ENCODE peak calls at places on chromosomes 7 and 10, in four cellular contexts. Z is progenitor cell of endocrine pancreas, A is colonic mucosa, N is H9. H is an unnamed sample.

GRCh38 chr7:44097064-44097932 is 6.8 kb upstream of the AEBP1 start:
- DNase-seq in Z (no peak), A (no peak), N (no peak), H (no peak)

GRCh38 chr7:92845736-92846135 is 9.4 kb upstream of the CDK6 start:
- DNase-seq in A (no peak), N (no peak), Z (no peak), H (no peak)

GRCh38 chr10:13206546-13207443 is 27.4 kb downstream of the UCMA start:
- DNase-seq in A (no peak), N (no peak), Z (no peak), H (no peak)

GRCh38 chr10:6054884-6055283 is 7.3 kb downstream of the IL2RA start:
- DNase-seq in Z (no peak), N (peak), A (peak), H (no peak)

GRCh38 chr10:23994459-23995046 is 214.4 kb upstream of the KIAA1217 start:
- DNase-seq in Z (peak), A (peak), N (peak), H (peak)

GRCh38 chr10:124290095-124290795 is 128.5 kb downstream of the OAT start:
- DNase-seq in A (peak), N (peak), Z (no peak), H (peak)

GRCh38 chr7:105794741-105795729 is 81.4 kb downstream of the ATXN7L1 start:
- DNase-seq in Z (no peak), N (no peak), A (peak), H (no peak)

GRCh38 chr10:3906511-3907111 is 121.6 kb upstream of the KLF6 start:
- DNase-seq in Z (no peak), A (no peak), N (no peak), H (no peak)

GRCh38 chr10:129758591-129759021 is 205.5 kb downstream of the EBF3 start:
- DNase-seq in A (no peak), N (peak), Z (no peak), H (peak)

GRCh38 chr10:132906836-132907235 is 35.5 kb downstream of the CFAP46 start:
- DNase-seq in Z (no peak), A (no peak), N (no peak), H (no peak)

GRCh38 chr7:37336259-37336658 is 112.4 kb downstream of the ELMO1 start:
- DNase-seq in A (no peak), N (no peak), Z (no peak), H (no peak)

GRCh38 chr10:103663802-103664201 is 170.3 kb downstream of the NEURL1 start:
- DNase-seq in Z (no peak), A (no peak), N (no peak), H (no peak)

GRCh38 chr10:113062977-113063967 is 113.2 kb downstream of the TCF7L2 start:
- DNase-seq in N (peak), Z (no peak), A (no peak), H (no peak)

GRCh38 chr10:113153493-113154127 is 203.6 kb downstream of the TCF7L2 start:
- DNase-seq in N (no peak), A (no peak), Z (no peak), H (no peak)

GRCh38 chr10:14571866-14572507 is 202.7 kb downstream of the FAM107B start:
- DNase-seq in Z (no peak), N (peak), A (peak), H (no peak)

GRCh38 chr10:22831586-22831985 is 96.3 kb upstream of the ARMC3 start:
- DNase-seq in N (no peak), Z (no peak), A (no peak), H (no peak)

GRCh38 chr10:52115823-52116222 is 198.3 kb upstream of the DKK1 start:
- DNase-seq in A (no peak), N (no peak), Z (no peak), H (no peak)

GRCh38 chr7:98616381-98617050 is 569 bp upstream of the NPTX2 start:
- DNase-seq in Z (no peak), N (peak), A (no peak), H (no peak)

GRCh38 chr10:123742751-123743440 is 76.7 kb downstream of the GPR26 start:
- DNase-seq in N (no peak), A (no peak), Z (no peak), H (no peak)

GRCh38 chr10:117441812-117442443 is 66.7 kb upstream of the PDZD8 start:
- DNase-seq in A (no peak), N (no peak), Z (no peak), H (no peak)

GRCh38 chr10:33798754-33799153 is 464.3 kb upstream of the NRP1 start:
- DNase-seq in N (no peak), A (no peak), Z (no peak), H (no peak)

GRCh38 chr7:137953043-137953691 is 48.7 kb downstream of the CREB3L2 start:
- DNase-seq in Z (no peak), A (no peak), N (no peak), H (no peak)

GRCh38 chr7:6516387-6516983 is 34.8 kb downstream of the GRID2IP start:
- DNase-seq in N (peak), A (peak), Z (peak), H (peak)

GRCh38 chr10:37976880-37977203 is 395 bp upstream of the ZNF25 start:
- DNase-seq in N (no peak), Z (no peak), A (no peak), H (no peak)

GRCh38 chr7:156456503-156457115 is 184.0 kb upstream of the RNF32 start:
- DNase-seq in N (no peak), A (peak), Z (no peak), H (no peak)

GRCh38 chr7:47500103-47500563 is 81.8 kb downstream of the TNS3 start:
- DNase-seq in A (peak), N (no peak), Z (no peak), H (no peak)

GRCh38 chr7:128041203-128041602 is 10.0 kb upstream of the LRRC4 start:
- DNase-seq in A (no peak), N (no peak), Z (no peak), H (no peak)

GRCh38 chr7:100604078-100604975 is 2.2 kb downstream of the PCOLCE start:
- DNase-seq in A (peak), Z (peak), N (peak), H (no peak)

GRCh38 chr10:6409982-6410694 is 169.9 kb downstream of the PRKCQ start:
- DNase-seq in N (no peak), A (peak), Z (no peak), H (no peak)

GRCh38 chr7:17206354-17206905 is 92.0 kb upstream of the AHR start:
- DNase-seq in N (no peak), A (peak), Z (no peak), H (no peak)

GRCh38 chr7:77679608-77680007 is 16.7 kb upstream of the RSBN1L start:
- DNase-seq in Z (no peak), N (no peak), A (no peak), H (no peak)

GRCh38 chr7:114502454-114503254 is 88.0 kb downstream of the FOXP2 start:
- DNase-seq in A (peak), N (no peak), Z (no peak), H (no peak)

GRCh38 chr7:351681-352480 is 61.9 kb downstream of the FOXL3 start:
- DNase-seq in Z (no peak), N (no peak), A (no peak), H (no peak)

GRCh38 chr10:13340626-13341370 is 7.3 kb downstream of the SEPHS1 start:
- DNase-seq in Z (no peak), A (no peak), N (no peak), H (no peak)

GRCh38 chr10:127374074-127374680 is 174.9 kb upstream of the NPS start:
- DNase-seq in A (no peak), Z (no peak), N (no peak), H (no peak)

GRCh38 chr10:127375423-127375822 is 173.7 kb upstream of the NPS start:
- DNase-seq in A (no peak), Z (no peak), N (no peak), H (no peak)

GRCh38 chr10:127374901-127375300 is 174.2 kb upstream of the NPS start:
- DNase-seq in A (no peak), Z (no peak), N (no peak), H (no peak)

GRCh38 chr10:127378628-127379027 is 170.5 kb upstream of the NPS start:
- DNase-seq in Z (no peak), N (no peak), A (no peak), H (no peak)

DNA sequence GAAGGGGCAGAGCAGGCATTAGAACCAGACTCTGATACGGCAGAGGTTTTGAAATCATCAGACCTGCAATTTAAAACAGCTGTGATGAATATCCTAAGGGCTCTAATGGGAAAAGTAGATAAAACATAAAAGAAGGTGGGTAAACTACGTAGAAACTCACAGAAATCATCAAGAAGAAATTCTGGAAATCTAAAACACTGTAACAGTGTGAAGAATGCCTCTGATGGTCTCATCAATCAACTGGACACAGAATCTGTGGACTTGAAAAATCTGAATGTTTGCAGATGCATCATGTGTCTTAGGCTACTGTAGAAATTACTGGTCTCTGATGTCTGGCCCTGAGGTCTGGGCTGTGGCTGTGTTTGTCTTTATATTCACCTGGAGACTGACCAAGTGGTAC is 173.0 kb upstream of the NPS start:
- DNase-seq in Z (no peak), A (no peak), N (no peak), H (no peak)
- TF ChIP-seq CTCF in Z (no peak), A (no peak), N (no peak), H (no peak)

GRCh38 chr10:127815147-127815546 is 77.6 kb downstream of the CLRN3 start:
- DNase-seq in A (no peak), Z (no peak), N (no peak), H (no peak)
- TF ChIP-seq CTCF in A (no peak), Z (peak), N (peak), H (peak)

GRCh38 chr10:11242443-11243386 is 225.0 kb downstream of the CELF2 start:
- DNase-seq in Z (no peak), A (peak), N (no peak), H (no peak)
- TF ChIP-seq CTCF in Z (no peak), A (no peak), N (no peak), H (no peak)

GRCh38 chr10:84842593-84842992 is 514.2 kb downstream of the CCSER2 start:
- DNase-seq in N (no peak), Z (no peak), A (no peak), H (no peak)
- TF ChIP-seq CTCF in N (no peak), Z (no peak), A (no peak), H (no peak)

GRCh38 chr7:80134105-80134535 is 511 bp upstream of the GNAI1 start:
- DNase-seq in Z (no peak), A (no peak), N (peak), H (no peak)

GRCh38 chr7:80134536-80135305 is at the start of gene GNAI1:
- DNase-seq in Z (peak), A (peak), N (peak), H (peak)

GRCh38 chr7:80131675-80132435 is 2.8 kb upstream of the GNAI1 start:
- DNase-seq in N (no peak), Z (no peak), A (no peak), H (no peak)

GRCh38 chr7:80135306-80136104 is 874 bp downstream of the GNAI1 start:
- DNase-seq in Z (no peak), A (peak), N (no peak), H (no peak)

DNA sequence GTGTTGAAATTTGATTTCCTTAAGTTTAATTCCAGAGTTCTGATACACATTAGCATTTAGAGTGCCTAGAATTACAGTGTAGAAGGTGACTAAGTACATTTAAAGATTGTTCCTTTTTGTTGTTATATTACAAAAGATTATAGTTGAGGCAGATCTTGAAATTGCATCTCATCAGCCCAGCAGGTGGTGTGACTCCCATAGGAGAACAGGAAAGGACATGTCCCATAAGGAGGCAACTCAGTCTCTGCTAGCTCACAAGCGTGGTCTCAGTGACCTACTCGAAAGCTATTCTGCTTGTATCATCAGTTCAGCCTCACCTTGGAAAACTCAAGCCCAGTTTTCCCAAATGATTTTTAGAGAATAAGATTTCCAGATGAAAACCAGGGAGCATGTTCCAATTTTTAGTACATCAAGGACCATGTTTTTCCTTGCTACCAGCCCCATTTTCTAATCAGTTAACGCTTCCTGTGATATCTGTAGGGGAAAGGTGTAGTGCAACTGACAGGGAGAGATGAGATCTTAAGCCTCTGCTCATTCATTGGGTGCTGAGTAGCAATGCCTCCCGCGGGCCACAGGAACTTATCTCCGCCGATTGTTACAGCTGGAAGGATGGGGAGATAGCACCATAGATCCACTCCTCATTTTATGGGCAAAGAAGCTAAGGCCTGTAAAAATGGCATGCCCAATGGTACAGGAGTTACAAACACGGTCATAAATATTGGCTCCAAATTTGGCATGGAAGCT is 1.1 kb upstream of the GNAI1 start:
- DNase-seq in A (no peak), N (no peak), Z (no peak), H (no peak)
- TF ChIP-seq CTCF in A (no peak), N (no peak), Z (no peak), H (no peak)

H was measured in type B pancreatic cell.